ENCODE peak calls at places on chromosomes 16 and 17, in six cellular contexts. J, Y, S, G, L and Q are unnamed samples.

GRCh38 chr17:72182256-72182890 is 61.6 kb downstream of the SOX9 start:
- DNase-seq in J (no peak), Y (no peak), S (no peak), G (no peak), L (no peak), Q (no peak)

GRCh38 chr17:10292057-10292931 is 80.5 kb downstream of the MYH13 start:
- DNase-seq in J (peak), Y (peak), S (peak), G (peak), L (no peak), Q (no peak)

GRCh38 chr17:2883544-2884203 is 87.4 kb downstream of the RAP1GAP2 start:
- DNase-seq in J (no peak), Y (no peak), S (no peak), G (no peak), L (no peak), Q (no peak)

GRCh38 chr16:30966033-30966619 is 8.6 kb downstream of the SETD1A start:
- DNase-seq in J (no peak), Y (no peak), S (no peak), G (no peak), L (no peak), Q (no peak)

GRCh38 chr17:60352569-60352968 is 39.4 kb downstream of the USP32 start:
- DNase-seq in J (no peak), Y (no peak), S (no peak), G (no peak), L (no peak), Q (no peak)

GRCh38 chr17:39177256-39177655 is 11.3 kb upstream of the ARL5C start:
- DNase-seq in J (peak), Y (no peak), S (no peak), G (no peak), L (no peak), Q (no peak)

GRCh38 chr16:3101841-3102470 is 2.9 kb upstream of the ZSCAN10 start:
- DNase-seq in J (no peak), Y (peak), S (no peak), G (no peak), L (no peak), Q (no peak)

GRCh38 chr17:57649731-57650484 is 95.2 kb downstream of the CCDC182 start:
- DNase-seq in J (no peak), Y (no peak), S (no peak), G (no peak), L (no peak), Q (no peak)

GRCh38 chr17:8488931-8489330 is 53.2 kb downstream of the NDEL1 start:
- DNase-seq in J (no peak), Y (no peak), S (peak), G (no peak), L (no peak), Q (no peak)

GRCh38 chr16:78323315-78323714 is 223.9 kb downstream of the WWOX start:
- DNase-seq in J (no peak), Y (no peak), S (no peak), G (no peak), L (no peak), Q (no peak)

GRCh38 chr16:85123891-85124635 is 11.8 kb upstream of the CIBAR2 start:
- DNase-seq in J (no peak), Y (no peak), S (peak), G (peak), L (no peak), Q (no peak)

GRCh38 chr17:2253768-2254406 is 49.7 kb downstream of the SMG6 start:
- DNase-seq in J (no peak), Y (peak), S (no peak), G (no peak), L (no peak), Q (no peak)

GRCh38 chr16:53695070-53695469 is 8.6 kb downstream of the RPGRIP1L start:
- DNase-seq in J (no peak), Y (no peak), S (peak), G (no peak), L (no peak), Q (no peak)

GRCh38 chr16:12215302-12216105 is 239.0 kb downstream of the SNX29 start:
- DNase-seq in J (no peak), Y (no peak), S (no peak), G (no peak), L (no peak), Q (no peak)

GRCh38 chr16:30902070-30902972 is 5.9 kb downstream of the CTF1 start:
- DNase-seq in J (no peak), Y (peak), S (no peak), G (peak), L (peak), Q (peak)

GRCh38 chr17:2400474-2400866 is 390 bp downstream of the MNT start:
- DNase-seq in J (no peak), Y (peak), S (no peak), G (no peak), L (no peak), Q (no peak)

GRCh38 chr17:897970-898619 is 81.5 kb downstream of the NXN start:
- DNase-seq in J (no peak), Y (no peak), S (no peak), G (no peak), L (no peak), Q (no peak)

GRCh38 chr16:50621452-50621792 is 59.7 kb downstream of the SNX20 start:
- DNase-seq in J (no peak), Y (no peak), S (no peak), G (no peak), L (no peak), Q (no peak)

GRCh38 chr17:44934745-44935105 is 12.8 kb downstream of the KIF18B start:
- DNase-seq in J (no peak), Y (no peak), S (no peak), G (no peak), L (no peak), Q (no peak)

GRCh38 chr17:31392002-31392855 is 754 bp downstream of the RAB11FIP4 start:
- DNase-seq in J (no peak), Y (no peak), S (no peak), G (no peak), L (no peak), Q (peak)

GRCh38 chr17:59234631-59235030 is 14.3 kb downstream of the GDPD1 start:
- DNase-seq in J (no peak), Y (peak), S (no peak), G (no peak), L (no peak), Q (no peak)

GRCh38 chr16:79698341-79698753 is 97.8 kb upstream of the MAF start:
- DNase-seq in J (no peak), Y (no peak), S (peak), G (no peak), L (no peak), Q (no peak)

GRCh38 chr16:15041260-15042011 is 14.4 kb downstream of the NTAN1 start:
- DNase-seq in J (no peak), Y (no peak), S (peak), G (peak), L (no peak), Q (no peak)

GRCh38 chr16:59907671-59908070 is 1173.6 kb upstream of the GOT2 start:
- DNase-seq in J (no peak), Y (no peak), S (no peak), G (no peak), L (no peak), Q (no peak)

GRCh38 chr17:21689604-21690003 is 2.7 kb upstream of the KCNJ18 start:
- DNase-seq in J (peak), Y (no peak), S (peak), G (no peak), L (no peak), Q (no peak)

GRCh38 chr17:51461578-51462004 is 201.2 kb downstream of the UTP18 start:
- DNase-seq in J (peak), Y (peak), S (peak), G (no peak), L (peak), Q (no peak)

GRCh38 chr17:40069751-40070643 is 7.2 kb downstream of the THRA start:
- DNase-seq in J (no peak), Y (peak), S (no peak), G (no peak), L (no peak), Q (no peak)

GRCh38 chr16:71347146-71347545 is 11.4 kb upstream of the CALB2 start:
- DNase-seq in J (no peak), Y (no peak), S (no peak), G (no peak), L (no peak), Q (peak)
- TF ChIP-seq CTCF in J (no peak), Y (no peak), S (no peak), G (no peak), L (no peak), Q (no peak)

GRCh38 chr17:35596530-35597233 is 9.6 kb downstream of the AP2B1 start:
- DNase-seq in J (no peak), Y (no peak), S (no peak), G (no peak), L (no peak), Q (no peak)
- TF ChIP-seq CTCF in J (peak), Y (no peak), S (no peak), G (no peak), L (no peak), Q (peak)

GRCh38 chr16:66515543-66516171 is 34.3 kb downstream of the TK2 start:
- DNase-seq in J (no peak), Y (no peak), S (no peak), G (no peak), L (no peak), Q (no peak)
- TF ChIP-seq CTCF in J (peak), Y (peak), S (peak), G (no peak), L (no peak), Q (peak)

GRCh38 chr16:66752958-66753357 is 1.5 kb upstream of the DYNC1LI2 start:
- DNase-seq in J (no peak), Y (no peak), S (no peak), G (no peak), L (no peak), Q (peak)

GRCh38 chr16:66750279-66751134 is 902 bp downstream of the DYNC1LI2 start:
- DNase-seq in J (no peak), Y (peak), S (no peak), G (no peak), L (no peak), Q (no peak)

GRCh38 chr16:66751992-66752322 is 548 bp upstream of the DYNC1LI2 start:
- DNase-seq in J (no peak), Y (no peak), S (no peak), G (no peak), L (no peak), Q (no peak)

GRCh38 chr16:66752379-66752778 is 970 bp upstream of the DYNC1LI2 start:
- DNase-seq in J (no peak), Y (no peak), S (no peak), G (no peak), L (no peak), Q (no peak)

DNA sequence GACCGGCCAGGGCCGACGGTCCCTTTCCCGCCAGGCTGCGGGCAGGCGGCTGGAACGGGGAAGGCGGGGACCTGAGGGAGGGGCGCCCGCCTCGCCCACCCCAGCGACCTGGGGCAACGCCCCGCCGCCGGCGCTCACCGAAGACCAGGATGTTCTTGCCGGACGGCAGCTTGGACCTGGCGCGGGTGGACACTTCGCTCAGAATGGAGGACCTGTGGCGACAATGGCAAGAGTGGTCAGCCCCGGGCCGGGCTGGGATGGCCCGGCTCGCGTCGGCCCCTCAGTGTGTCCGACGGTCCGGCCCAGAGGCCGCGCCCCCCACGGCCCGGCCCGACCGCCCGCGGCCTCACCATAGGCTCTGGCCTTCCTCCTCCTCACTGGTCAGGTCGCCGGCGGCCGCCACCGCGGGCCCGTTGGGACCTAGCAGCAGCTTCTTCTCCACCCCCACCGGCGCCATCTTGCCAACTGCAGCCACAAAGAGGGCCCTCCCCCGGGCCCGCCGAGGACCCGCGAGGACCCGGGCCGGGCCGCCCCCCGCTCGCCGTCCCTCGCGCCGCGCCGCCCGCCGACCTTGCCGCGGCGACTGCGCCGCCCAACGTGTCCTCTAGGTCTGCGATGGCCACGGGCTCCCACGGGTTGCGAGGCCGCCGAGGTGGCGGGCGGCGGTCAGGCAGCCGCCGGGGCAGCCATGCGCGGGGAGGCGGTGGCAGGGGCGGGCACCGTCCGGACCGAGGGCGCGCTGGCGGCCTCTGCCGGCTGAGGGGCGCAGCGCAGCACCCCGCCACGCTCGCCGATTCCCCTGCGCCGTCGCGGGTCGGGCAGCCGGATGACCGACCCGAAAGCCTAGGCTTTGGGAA is at the start of gene DYNC1LI2:
- DNase-seq in J (peak), Y (peak), S (no peak), G (peak), L (peak), Q (peak)
- TF ChIP-seq CTCF in J (peak), Y (peak), S (peak), G (no peak), L (peak), Q (peak)

GRCh38 chr17:80319262-80319998 is 58.8 kb downstream of the RNF213 start:
- DNase-seq in J (no peak), Y (no peak), S (no peak), G (no peak), L (no peak), Q (no peak)

GRCh38 chr17:80316927-80317705 is 56.5 kb downstream of the RNF213 start:
- DNase-seq in J (no peak), Y (no peak), S (no peak), G (no peak), L (no peak), Q (no peak)

GRCh38 chr17:80317706-80317980 is 57.0 kb downstream of the RNF213 start:
- DNase-seq in J (no peak), Y (no peak), S (no peak), G (no peak), L (no peak), Q (no peak)

GRCh38 chr17:80316431-80316830 is 55.8 kb downstream of the RNF213 start:
- DNase-seq in J (no peak), Y (no peak), S (no peak), G (no peak), L (no peak), Q (no peak)

DNA sequence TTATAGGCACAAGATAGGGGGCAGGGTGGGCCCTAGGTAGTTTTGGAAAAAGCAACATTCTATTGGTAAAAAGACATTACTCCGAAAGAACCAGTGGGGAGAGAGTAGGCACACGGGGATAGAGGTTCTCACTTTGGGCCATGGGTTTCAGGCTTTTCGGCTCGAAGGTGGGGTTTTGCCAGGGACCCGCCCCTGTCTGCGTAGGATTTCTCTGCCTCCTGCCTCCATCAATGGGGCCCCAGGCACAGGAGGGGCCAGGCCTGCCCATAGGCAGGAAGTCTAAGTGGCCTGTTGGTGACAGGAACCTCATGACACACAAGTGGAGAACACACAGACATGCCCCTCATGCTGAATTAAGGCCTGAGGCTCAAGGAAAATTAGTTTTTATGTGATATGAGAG is 57.5 kb downstream of the RNF213 start:
- DNase-seq in J (no peak), Y (no peak), S (no peak), G (no peak), L (no peak), Q (no peak)
- TF ChIP-seq CTCF in J (no peak), Y (no peak), S (no peak), G (no peak), L (no peak), Q (no peak)

DNA sequence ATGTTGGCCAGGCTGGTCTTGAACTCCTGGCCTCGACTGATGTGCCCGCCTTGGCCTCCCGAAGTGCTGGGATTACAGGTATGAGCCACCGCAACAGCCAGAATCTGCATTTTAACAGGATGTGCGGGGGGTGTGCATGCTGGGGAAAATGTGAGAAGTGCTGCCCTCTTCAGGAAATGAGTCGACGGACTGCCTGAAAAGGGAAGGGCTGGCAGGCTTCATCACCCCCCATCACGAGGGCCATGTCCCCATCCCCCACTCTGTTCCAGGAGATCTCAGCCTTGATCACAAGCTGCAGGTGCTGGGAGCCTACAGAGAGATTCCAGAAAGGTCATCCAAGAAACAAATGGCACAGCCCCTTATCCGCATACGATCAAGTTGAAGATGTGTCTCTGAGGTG is 195.3 kb upstream of the RPL38 start:
- DNase-seq in J (peak), Y (peak), S (no peak), G (no peak), L (no peak), Q (no peak)
- TF ChIP-seq CTCF in J (peak), Y (peak), S (no peak), G (no peak), L (no peak), Q (peak)

DNA sequence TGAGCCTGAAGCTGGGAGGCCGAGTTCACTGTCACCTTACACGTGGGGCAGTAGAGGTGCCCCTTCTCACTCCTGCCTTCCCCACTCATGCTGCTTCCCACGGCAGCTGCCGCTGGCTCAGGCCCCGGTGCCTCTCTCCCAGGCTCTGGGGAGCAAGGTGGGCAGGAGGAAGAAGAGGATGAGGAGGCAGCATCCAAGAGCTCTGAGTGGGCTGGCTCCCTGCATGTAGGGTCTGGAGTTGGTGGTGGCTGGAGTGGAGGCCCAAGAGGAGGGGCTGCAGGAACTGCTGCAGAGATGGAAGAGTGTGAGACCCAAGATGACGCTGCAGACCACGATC is 8.9 kb downstream of the NKIRAS2 start:
- DNase-seq in J (no peak), Y (no peak), S (no peak), G (no peak), L (no peak), Q (no peak)
- TF ChIP-seq CTCF in J (no peak), Y (no peak), S (no peak), G (no peak), L (no peak), Q (peak)